ENCODE peak calls at places on chromosomes 12 and 14, in eight cellular contexts. K is esophagus squamous epithelium, A is A549, F is kidney epithelial cell, B is right lobe of liver, H is lower leg skin, J is HFF-Myc, V is fibroblast of the aortic adventitia. Q is an unnamed sample.
A peak's percentile ranks its signal among the peaks of the same experiment; 100 is the strongest.

GRCh38 chr12:131250028-131250950 is 296.6 kb downstream of the ADGRD1 start:
- DNase-seq in K (no peak), A (peak; percentile 87), F (no peak), B (no peak), H (peak; percentile 89), J (no peak), V (no peak), Q (no peak)

GRCh38 chr12:25313591-25313990 is 62.9 kb upstream of the KRAS start:
- DNase-seq in K (no peak), A (no peak), F (no peak), B (no peak), H (no peak), J (no peak), V (no peak), Q (no peak)

GRCh38 chr12:93790472-93791152 is 113.4 kb downstream of the CRADD start:
- DNase-seq in K (no peak), A (peak; percentile 60), F (peak; percentile 42), B (no peak), H (no peak), J (peak; percentile 63), V (peak; percentile 74), Q (peak; percentile 92)

GRCh38 chr12:105946541-105946940 is 192.2 kb downstream of the NUAK1 start:
- DNase-seq in K (no peak), A (no peak), F (no peak), B (no peak), H (no peak), J (no peak), V (peak; percentile 82), Q (no peak)

GRCh38 chr14:96827310-96827709 is 30.1 kb downstream of the VRK1 start:
- DNase-seq in K (no peak), A (no peak), F (no peak), B (no peak), H (no peak), J (no peak), V (no peak), Q (no peak)

GRCh38 chr12:104505095-104505819 is 48.5 kb downstream of the CHST11 start:
- DNase-seq in K (no peak), A (no peak), F (no peak), B (no peak), H (no peak), J (no peak), V (no peak), Q (no peak)

GRCh38 chr14:55201219-55202096 is 10.1 kb upstream of the DLGAP5 start:
- DNase-seq in K (no peak), A (no peak), F (no peak), B (no peak), H (no peak), J (no peak), V (no peak), Q (no peak)

GRCh38 chr12:63228853-63229252 is 77.9 kb upstream of the AVPR1A start:
- DNase-seq in K (no peak), A (no peak), F (no peak), B (no peak), H (no peak), J (no peak), V (no peak), Q (no peak)

GRCh38 chr14:102949801-102950451 is 27.5 kb downstream of the AMN start:
- DNase-seq in K (no peak), A (no peak), F (no peak), B (peak; percentile 66), H (no peak), J (no peak), V (peak; percentile 25), Q (no peak)

GRCh38 chr14:54589076-54589475 is 22.1 kb downstream of the SAMD4A start:
- DNase-seq in K (no peak), A (no peak), F (no peak), B (no peak), H (no peak), J (no peak), V (no peak), Q (no peak)

GRCh38 chr12:108273217-108273616 is 65.9 kb downstream of the CMKLR1 start:
- DNase-seq in K (no peak), A (no peak), F (no peak), B (no peak), H (peak; percentile 49), J (no peak), V (no peak), Q (no peak)

GRCh38 chr12:108367436-108367835 is 28.3 kb upstream of the CMKLR1 start:
- DNase-seq in K (no peak), A (no peak), F (no peak), B (peak; percentile 22), H (peak; percentile 88), J (no peak), V (no peak), Q (no peak)

GRCh38 chr12:94169495-94169894 is 21.1 kb downstream of the PLXNC1 start:
- DNase-seq in K (no peak), A (no peak), F (no peak), B (no peak), H (no peak), J (no peak), V (no peak), Q (no peak)

GRCh38 chr14:22882529-22883190 is 362 bp upstream of the REM2 start:
- DNase-seq in K (no peak), A (peak; percentile 27), F (no peak), B (no peak), H (no peak), J (no peak), V (peak; percentile 18), Q (peak; percentile 40)

GRCh38 chr14:74904623-74905503 is 18.2 kb downstream of the RPS6KL1 start:
- DNase-seq in K (no peak), A (no peak), F (no peak), B (no peak), H (peak; percentile 81), J (no peak), V (no peak), Q (no peak)

GRCh38 chr12:14400599-14400998 is 35.1 kb downstream of the ATF7IP start:
- DNase-seq in K (no peak), A (no peak), F (no peak), B (no peak), H (no peak), J (no peak), V (no peak), Q (no peak)

GRCh38 chr12:53971686-53972085 is 1.2 kb upstream of the HOXC11 start:
- DNase-seq in K (no peak), A (no peak), F (no peak), B (no peak), H (no peak), J (no peak), V (no peak), Q (no peak)

GRCh38 chr12:115508990-115509389 is 768.5 kb downstream of the MED13L start:
- DNase-seq in K (no peak), A (no peak), F (no peak), B (no peak), H (no peak), J (no peak), V (no peak), Q (no peak)
- H3K4me3 ChIP-seq in K (no peak overlapping the region), A (no peak overlapping the region), F (no peak overlapping the region), B (no peak overlapping the region), H (no peak overlapping the region), J (no peak overlapping the region), V (no peak overlapping the region), Q (no peak overlapping the region)

GRCh38 chr14:104870368-104871144 is 5.5 kb downstream of the CEP170B start:
- DNase-seq in K (no peak), A (no peak), F (no peak), B (peak; percentile 41), H (no peak), J (no peak), V (no peak), Q (no peak)

GRCh38 chr14:104871656-104872468 is 6.8 kb downstream of the CEP170B start:
- DNase-seq in K (no peak), A (no peak), F (no peak), B (no peak), H (no peak), J (no peak), V (no peak), Q (no peak)

GRCh38 chr14:104869669-104870367 is 4.8 kb downstream of the CEP170B start:
- DNase-seq in K (no peak), A (no peak), F (no peak), B (no peak), H (no peak), J (no peak), V (no peak), Q (no peak)

GRCh38 chr14:104872469-104873341 is 7.6 kb downstream of the CEP170B start:
- DNase-seq in K (no peak), A (no peak), F (no peak), B (peak; percentile 84), H (no peak), J (no peak), V (peak; percentile 25), Q (no peak)

GRCh38 chr14:104871145-104871655 is 6.1 kb downstream of the CEP170B start:
- DNase-seq in K (no peak), A (no peak), F (no peak), B (peak; percentile 17), H (no peak), J (no peak), V (no peak), Q (no peak)
- TF ChIP-seq CTCF in K (no peak), A (peak; percentile 8), F (no peak), B (no peak), H (no peak), J (no peak), V (no peak), Q (no peak)

GRCh38 chr12:112409064-112409905 is at the start of gene RPL6:
- DNase-seq in K (peak; percentile 51), A (peak; percentile 97), F (peak; percentile 83), B (peak; percentile 56), H (peak; percentile 93), J (peak; percentile 89), V (peak; percentile 95), Q (peak; percentile 97)

GRCh38 chr12:112408621-112409020 is 784 bp downstream of the RPL6 start:
- DNase-seq in K (no peak), A (no peak), F (no peak), B (no peak), H (peak; percentile 31), J (no peak), V (no peak), Q (no peak)

GRCh38 chr12:112401903-112402498 is 7.4 kb downstream of the RPL6 start:
- DNase-seq in K (no peak), A (no peak), F (no peak), B (no peak), H (no peak), J (no peak), V (no peak), Q (no peak)

GRCh38 chr12:112409906-112410244 is 470 bp upstream of the RPL6 start:
- DNase-seq in K (no peak), A (no peak), F (no peak), B (no peak), H (no peak), J (no peak), V (no peak), Q (no peak)

GRCh38 chr12:112406519-112407488 is 2.6 kb downstream of the RPL6 start:
- DNase-seq in K (no peak), A (no peak), F (no peak), B (no peak), H (peak; percentile 62), J (no peak), V (no peak), Q (no peak)
- H3K4me3 ChIP-seq in K (no peak overlapping the region), A (peak overlapping the region; percentile 66), F (no peak overlapping the region), B (no peak overlapping the region), H (no peak overlapping the region), J (peak overlapping the region; percentile 97), V (peak overlapping the region; percentile 62), Q (peak overlapping the region; percentile 74)

DNA sequence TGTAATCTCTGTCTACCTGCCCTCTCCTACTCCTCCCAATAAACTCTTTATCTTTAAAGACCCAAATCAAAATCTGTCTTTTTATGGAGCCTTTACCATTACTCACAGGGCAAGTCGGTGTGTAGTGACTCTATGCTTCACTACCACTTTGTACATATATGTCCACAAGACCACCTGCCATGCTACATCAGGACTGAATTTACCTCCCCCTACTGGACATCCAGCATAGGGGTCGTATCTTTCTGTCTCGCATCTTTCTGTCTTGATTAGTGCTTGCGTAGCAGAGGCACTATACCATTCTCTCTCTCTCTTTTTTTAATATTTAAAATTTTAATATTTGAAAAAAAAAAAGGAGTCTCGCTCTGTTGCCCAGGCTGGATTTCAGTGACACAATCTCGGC is 587.5 kb downstream of the SOX5 start:
- DNase-seq in K (no peak), A (no peak), F (no peak), B (no peak), H (no peak), J (no peak), V (no peak), Q (no peak)
- TF ChIP-seq CTCF in K (no peak), A (no peak), F (no peak), B (no peak), H (no peak), J (no peak), V (no peak), Q (no peak)

Q was measured in cardiac fibroblast.